ENCODE peak calls at places on chromosomes 12 and 14, in five cellular contexts. One of them, this sample, is unnamed.

GRCh38 chr12:113781415-113782198 is 184.5 kb downstream of the RBM19 start:
- DNase-seq in GM13976: no peak
- DNase-seq in NCI-H69: no peak
- DNase-seq in AG09319: no peak
- DNase-seq in RWPE1: no peak
- DNase-seq in this sample: no peak

GRCh38 chr14:101124860-101125259 is 221.3 kb upstream of the RTL1 start:
- DNase-seq in GM13976: no peak
- DNase-seq in NCI-H69: no peak
- DNase-seq in AG09319: no peak
- DNase-seq in RWPE1: no peak
- DNase-seq in this sample: no peak

GRCh38 chr14:80762829-80763228 is 178.7 kb downstream of the CEP128 start:
- DNase-seq in GM13976: no peak
- DNase-seq in NCI-H69: no peak
- DNase-seq in AG09319: no peak
- DNase-seq in RWPE1: no peak
- DNase-seq in this sample: no peak

GRCh38 chr14:91858536-91859275 is 8.6 kb downstream of the TC2N start:
- DNase-seq in GM13976: peak
- DNase-seq in NCI-H69: peak
- DNase-seq in AG09319: peak
- DNase-seq in RWPE1: no peak
- DNase-seq in this sample: peak

GRCh38 chr12:10749700-10750384 is 26.7 kb upstream of the YBX3 start:
- DNase-seq in GM13976: peak
- DNase-seq in NCI-H69: peak
- DNase-seq in AG09319: peak
- DNase-seq in RWPE1: peak
- DNase-seq in this sample: peak

GRCh38 chr12:78386871-78387270 is 477.7 kb upstream of the SYT1 start:
- DNase-seq in GM13976: no peak
- DNase-seq in NCI-H69: peak
- DNase-seq in AG09319: no peak
- DNase-seq in RWPE1: no peak
- DNase-seq in this sample: no peak

GRCh38 chr14:93375673-93376156 is 28.7 kb downstream of the COX8C start:
- DNase-seq in GM13976: peak
- DNase-seq in NCI-H69: no peak
- DNase-seq in AG09319: no peak
- DNase-seq in RWPE1: no peak
- DNase-seq in this sample: peak

GRCh38 chr12:74747305-74747704 is 209.7 kb downstream of the ATXN7L3B start:
- DNase-seq in GM13976: no peak
- DNase-seq in NCI-H69: peak
- DNase-seq in AG09319: no peak
- DNase-seq in RWPE1: no peak
- DNase-seq in this sample: no peak

GRCh38 chr12:62291888-62292760 is 31.9 kb downstream of the USP15 start:
- DNase-seq in GM13976: no peak
- DNase-seq in NCI-H69: peak
- DNase-seq in AG09319: no peak
- DNase-seq in RWPE1: peak
- DNase-seq in this sample: no peak

GRCh38 chr12:29734748-29735147 is 49.0 kb downstream of the TMTC1 start:
- DNase-seq in GM13976: no peak
- DNase-seq in NCI-H69: no peak
- DNase-seq in AG09319: no peak
- DNase-seq in RWPE1: no peak
- DNase-seq in this sample: no peak